ENCODE peak calls at places on chromosomes 7 and 10, in seven cellular contexts. W is WERI-Rb-1; F is EH; M is effector memory CD8-positive, alpha-beta T cell; K is hypothalamus; N is hepatic stellate cell; V is activated CD8-positive, alpha-beta memory T cell treated with anti-CD3 and anti-CD28 coated beads for 24 hours. S is an unnamed sample.

GRCh38 chr7:33399528-33400213 is 270.3 kb downstream of the BBS9 start:
- DNase-seq in V (no peak), N (no peak), F (no peak), K (no peak), W (no peak), M (no peak), S (no peak)

GRCh38 chr7:138579671-138580070 is 119.6 kb downstream of the TRIM24 start:
- DNase-seq in V (no peak), F (no peak), M (no peak), K (no peak), N (no peak), W (no peak), S (no peak)

GRCh38 chr10:103592186-103593021 is 98.9 kb downstream of the NEURL1 start:
- DNase-seq in K (no peak), F (peak; percentile 50), M (peak; percentile 35), V (peak; percentile 77), N (peak; percentile 85), W (peak; percentile 70), S (peak; percentile 94)

GRCh38 chr10:122493761-122494160 is 32.4 kb downstream of the HTRA1 start:
- DNase-seq in N (no peak), V (no peak), M (no peak), F (no peak), K (no peak), W (no peak), S (no peak)

GRCh38 chr7:110051386-110051785 is 1039.5 kb upstream of the LRRN3 start:
- DNase-seq in N (no peak), V (no peak), F (no peak), M (no peak), W (no peak), K (no peak), S (no peak)

GRCh38 chr7:44213872-44214595 is 13.3 kb downstream of the YKT6 start:
- DNase-seq in K (no peak), N (no peak), V (no peak), F (peak; percentile 48), W (peak; percentile 79), M (no peak), S (peak; percentile 63)

GRCh38 chr10:62961951-62962523 is 145.9 kb upstream of the EGR2 start:
- DNase-seq in K (no peak), M (no peak), N (no peak), F (no peak), W (no peak), V (no peak), S (no peak)

GRCh38 chr10:7272008-7272407 is 138.8 kb downstream of the SFMBT2 start:
- DNase-seq in V (no peak), M (no peak), K (no peak), N (no peak), W (no peak), F (no peak), S (no peak)

GRCh38 chr7:27245798-27246691 is 3.4 kb downstream of the EVX1 start:
- DNase-seq in W (no peak), V (no peak), K (no peak), N (no peak), F (no peak), M (no peak), S (no peak)

GRCh38 chr10:118914626-118915025 is 114.9 kb upstream of the NANOS1 start:
- DNase-seq in F (no peak), N (no peak), K (no peak), M (no peak), V (no peak), W (peak; percentile 76), S (no peak)

GRCh38 chr10:12834721-12835120 is 166.8 kb downstream of the CCDC3 start:
- DNase-seq in W (no peak), V (no peak), K (no peak), N (no peak), F (no peak), M (no peak), S (no peak)

GRCh38 chr7:157737151-157738063 is 400.6 kb downstream of the DNAJB6 start:
- DNase-seq in N (no peak), V (no peak), K (no peak), M (no peak), F (no peak), W (peak; percentile 62), S (no peak)

GRCh38 chr7:3301831-3302618 is 973 bp downstream of the SDK1 start:
- DNase-seq in W (no peak), N (peak; percentile 7), M (peak; percentile 5), K (peak; percentile 8), F (no peak), V (peak; percentile 65), S (peak; percentile 35)

GRCh38 chr7:69732203-69732602 is 133.9 kb downstream of the AUTS2 start:
- DNase-seq in K (no peak), M (no peak), N (no peak), W (no peak), F (no peak), V (no peak), S (peak; percentile 58)

GRCh38 chr10:21405981-21406380 is 119.5 kb downstream of the SKIDA1 start:
- DNase-seq in N (no peak), F (no peak), V (no peak), W (no peak), M (no peak), K (no peak), S (no peak)

GRCh38 chr7:115340828-115341227 is 418.9 kb downstream of the MDFIC start:
- DNase-seq in V (no peak), K (no peak), M (no peak), W (no peak), F (peak; percentile 84), N (no peak), S (no peak)

S was measured in A549.